ENCODE peak calls at places on chromosomes 5 and 9, in eight cellular contexts. One of them, this sample, is unnamed.

GRCh38 chr5:137617806-137618205 is 118.1 kb downstream of the KLHL3 start:
- DNase-seq in adipocyte: peak; percentile 62
- DNase-seq in GM10248: no peak
- DNase-seq in NCI-H748 treated with DMSO at 0.1 percent for 48 hours: no peak
- DNase-seq in DMS153: no peak
- DNase-seq in RPMI8226: no peak
- DNase-seq in stimulated activated CD8-positive, alpha-beta memory T cell treated with anti-CD3 and anti-CD28 coated beads, Interleukin-12 subunit alpha, Interleukin-12 subunit beta, amount 100 ng/mL, for 4 hours: no peak
- DNase-seq in H7: no peak
- DNase-seq in this sample: no peak

GRCh38 chr5:180018661-180019060 is 52.9 kb downstream of the RNF130 start:
- DNase-seq in adipocyte: peak; percentile 7
- DNase-seq in GM10248: no peak
- DNase-seq in NCI-H748 treated with DMSO at 0.1 percent for 48 hours: no peak
- DNase-seq in DMS153: no peak
- DNase-seq in RPMI8226: no peak
- DNase-seq in stimulated activated CD8-positive, alpha-beta memory T cell treated with anti-CD3 and anti-CD28 coated beads, Interleukin-12 subunit alpha, Interleukin-12 subunit beta, amount 100 ng/mL, for 4 hours: no peak
- DNase-seq in H7: no peak
- DNase-seq in this sample: no peak

GRCh38 chr9:128001411-128002298 is 20.9 kb upstream of the EEIG1 start:
- DNase-seq in adipocyte: peak; percentile 92
- DNase-seq in GM10248: no peak
- DNase-seq in NCI-H748 treated with DMSO at 0.1 percent for 48 hours: no peak
- DNase-seq in DMS153: no peak
- DNase-seq in RPMI8226: no peak
- DNase-seq in stimulated activated CD8-positive, alpha-beta memory T cell treated with anti-CD3 and anti-CD28 coated beads, Interleukin-12 subunit alpha, Interleukin-12 subunit beta, amount 100 ng/mL, for 4 hours: no peak
- DNase-seq in H7: peak; percentile 70
- DNase-seq in this sample: no peak

GRCh38 chr9:38432922-38433510 is 8.8 kb upstream of the IGFBPL1 start:
- DNase-seq in adipocyte: peak; percentile 71
- DNase-seq in GM10248: no peak
- DNase-seq in NCI-H748 treated with DMSO at 0.1 percent for 48 hours: peak; percentile 46
- DNase-seq in DMS153: peak; percentile 2
- DNase-seq in RPMI8226: peak; percentile 55
- DNase-seq in stimulated activated CD8-positive, alpha-beta memory T cell treated with anti-CD3 and anti-CD28 coated beads, Interleukin-12 subunit alpha, Interleukin-12 subunit beta, amount 100 ng/mL, for 4 hours: no peak
- DNase-seq in H7: no peak
- DNase-seq in this sample: peak; percentile 42

GRCh38 chr5:69502375-69503143 is 10.0 kb downstream of the OCLN start:
- DNase-seq in adipocyte: peak; percentile 57
- DNase-seq in GM10248: no peak
- DNase-seq in NCI-H748 treated with DMSO at 0.1 percent for 48 hours: no peak
- DNase-seq in DMS153: no peak
- DNase-seq in RPMI8226: no peak
- DNase-seq in stimulated activated CD8-positive, alpha-beta memory T cell treated with anti-CD3 and anti-CD28 coated beads, Interleukin-12 subunit alpha, Interleukin-12 subunit beta, amount 100 ng/mL, for 4 hours: no peak
- DNase-seq in H7: no peak
- DNase-seq in this sample: no peak

GRCh38 chr9:137278061-137278912 is 761 bp downstream of the TOR4A start:
- DNase-seq in adipocyte: peak; percentile 51
- DNase-seq in GM10248: no peak
- DNase-seq in NCI-H748 treated with DMSO at 0.1 percent for 48 hours: no peak
- DNase-seq in DMS153: no peak
- DNase-seq in RPMI8226: no peak
- DNase-seq in stimulated activated CD8-positive, alpha-beta memory T cell treated with anti-CD3 and anti-CD28 coated beads, Interleukin-12 subunit alpha, Interleukin-12 subunit beta, amount 100 ng/mL, for 4 hours: no peak
- DNase-seq in H7: peak; percentile 84
- DNase-seq in this sample: no peak

GRCh38 chr5:93756372-93756771 is 15.0 kb upstream of the POU5F2 start:
- DNase-seq in adipocyte: no peak
- DNase-seq in GM10248: no peak
- DNase-seq in NCI-H748 treated with DMSO at 0.1 percent for 48 hours: no peak
- DNase-seq in DMS153: no peak
- DNase-seq in RPMI8226: no peak
- DNase-seq in stimulated activated CD8-positive, alpha-beta memory T cell treated with anti-CD3 and anti-CD28 coated beads, Interleukin-12 subunit alpha, Interleukin-12 subunit beta, amount 100 ng/mL, for 4 hours: no peak
- DNase-seq in H7: no peak
- DNase-seq in this sample: no peak

GRCh38 chr5:154238776-154239481 is 48.4 kb downstream of the GALNT10 start:
- DNase-seq in adipocyte: no peak
- DNase-seq in GM10248: peak; percentile 49
- DNase-seq in NCI-H748 treated with DMSO at 0.1 percent for 48 hours: no peak
- DNase-seq in DMS153: no peak
- DNase-seq in RPMI8226: no peak
- DNase-seq in stimulated activated CD8-positive, alpha-beta memory T cell treated with anti-CD3 and anti-CD28 coated beads, Interleukin-12 subunit alpha, Interleukin-12 subunit beta, amount 100 ng/mL, for 4 hours: no peak
- DNase-seq in H7: no peak
- DNase-seq in this sample: no peak

GRCh38 chr9:98491778-98492177 is 217.0 kb downstream of the GABBR2 start:
- DNase-seq in adipocyte: peak; percentile 74
- DNase-seq in GM10248: no peak
- DNase-seq in NCI-H748 treated with DMSO at 0.1 percent for 48 hours: no peak
- DNase-seq in DMS153: no peak
- DNase-seq in RPMI8226: no peak
- DNase-seq in stimulated activated CD8-positive, alpha-beta memory T cell treated with anti-CD3 and anti-CD28 coated beads, Interleukin-12 subunit alpha, Interleukin-12 subunit beta, amount 100 ng/mL, for 4 hours: no peak
- DNase-seq in H7: no peak
- DNase-seq in this sample: no peak

GRCh38 chr5:145887217-145887616 is 14.4 kb upstream of the GRXCR2 start:
- DNase-seq in adipocyte: no peak
- DNase-seq in GM10248: no peak
- DNase-seq in NCI-H748 treated with DMSO at 0.1 percent for 48 hours: no peak
- DNase-seq in DMS153: no peak
- DNase-seq in RPMI8226: no peak
- DNase-seq in stimulated activated CD8-positive, alpha-beta memory T cell treated with anti-CD3 and anti-CD28 coated beads, Interleukin-12 subunit alpha, Interleukin-12 subunit beta, amount 100 ng/mL, for 4 hours: no peak
- DNase-seq in H7: no peak
- DNase-seq in this sample: no peak

GRCh38 chr5:91133183-91133582 is 249.9 kb downstream of the ARRDC3 start:
- DNase-seq in adipocyte: no peak
- DNase-seq in GM10248: no peak
- DNase-seq in NCI-H748 treated with DMSO at 0.1 percent for 48 hours: no peak
- DNase-seq in DMS153: no peak
- DNase-seq in RPMI8226: no peak
- DNase-seq in stimulated activated CD8-positive, alpha-beta memory T cell treated with anti-CD3 and anti-CD28 coated beads, Interleukin-12 subunit alpha, Interleukin-12 subunit beta, amount 100 ng/mL, for 4 hours: no peak
- DNase-seq in H7: no peak
- DNase-seq in this sample: no peak

GRCh38 chr5:96468956-96469355 is 35.9 kb upstream of the PCSK1 start:
- DNase-seq in adipocyte: no peak
- DNase-seq in GM10248: no peak
- DNase-seq in NCI-H748 treated with DMSO at 0.1 percent for 48 hours: no peak
- DNase-seq in DMS153: no peak
- DNase-seq in RPMI8226: no peak
- DNase-seq in stimulated activated CD8-positive, alpha-beta memory T cell treated with anti-CD3 and anti-CD28 coated beads, Interleukin-12 subunit alpha, Interleukin-12 subunit beta, amount 100 ng/mL, for 4 hours: no peak
- DNase-seq in H7: no peak
- DNase-seq in this sample: no peak